ENCODE peak calls at places on chromosomes 5 and 9, in nine cellular contexts. I is OCI-LY7, O is RWPE1, F is neural crest cell, W is mesothelial cell of epicardium, R is HFFc6, L is H9, X is cardiac fibroblast, U is lower leg skin. B is an unnamed sample.
A peak's percentile ranks its signal among the peaks of the same experiment; 100 is the strongest.

GRCh38 chr5:98401645-98402044 is 371.8 kb upstream of the RGMB start:
- DNase-seq in F (no peak), W (no peak), L (no peak), I (no peak), U (no peak), R (peak; percentile 4), O (no peak), X (no peak), B (no peak)

GRCh38 chr9:87516222-87516930 is 18.7 kb downstream of the DAPK1 start:
- DNase-seq in X (peak; percentile 72), I (no peak), R (no peak), W (no peak), L (no peak), U (peak; percentile 71), O (no peak), F (no peak), B (peak; percentile 19)

GRCh38 chr9:13911473-13911872 is 402.5 kb downstream of the NFIB start:
- DNase-seq in U (no peak), X (no peak), I (no peak), O (no peak), R (no peak), L (no peak), F (no peak), W (no peak), B (no peak)

GRCh38 chr9:109972026-109973005 is 192.3 kb downstream of the PALM2AKAP2 start:
- DNase-seq in I (peak; percentile 94), U (no peak), R (no peak), W (no peak), X (no peak), F (no peak), O (no peak), L (no peak), B (no peak)

GRCh38 chr5:181281077-181281983 is 20.4 kb upstream of the TRIM52 start:
- DNase-seq in F (peak; percentile 67), U (no peak), W (peak; percentile 78), I (no peak), L (peak; percentile 94), X (no peak), O (no peak), R (no peak), B (peak; percentile 91)

GRCh38 chr9:129933709-129934586 is 98.7 kb downstream of the USP20 start:
- DNase-seq in R (peak; percentile 17), W (no peak), L (no peak), O (no peak), I (no peak), F (no peak), X (peak; percentile 25), U (no peak), B (no peak)

GRCh38 chr9:94920439-94920951 is 194.0 kb downstream of the AOPEP start:
- DNase-seq in O (no peak), R (peak; percentile 68), X (peak; percentile 68), L (no peak), I (no peak), U (peak; percentile 54), W (peak; percentile 44), F (no peak), B (no peak)

GRCh38 chr9:38263534-38263933 is 129.0 kb upstream of the ALDH1B1 start:
- DNase-seq in I (peak; percentile 26), U (no peak), W (no peak), F (no peak), R (peak; percentile 21), O (no peak), L (no peak), X (peak; percentile 58), B (no peak)

GRCh38 chr9:136865768-136866103 is 372 bp downstream of the EDF1 start:
- DNase-seq in F (no peak), O (no peak), U (no peak), I (no peak), W (no peak), R (no peak), L (peak; percentile 28), X (no peak), B (no peak)

DNA sequence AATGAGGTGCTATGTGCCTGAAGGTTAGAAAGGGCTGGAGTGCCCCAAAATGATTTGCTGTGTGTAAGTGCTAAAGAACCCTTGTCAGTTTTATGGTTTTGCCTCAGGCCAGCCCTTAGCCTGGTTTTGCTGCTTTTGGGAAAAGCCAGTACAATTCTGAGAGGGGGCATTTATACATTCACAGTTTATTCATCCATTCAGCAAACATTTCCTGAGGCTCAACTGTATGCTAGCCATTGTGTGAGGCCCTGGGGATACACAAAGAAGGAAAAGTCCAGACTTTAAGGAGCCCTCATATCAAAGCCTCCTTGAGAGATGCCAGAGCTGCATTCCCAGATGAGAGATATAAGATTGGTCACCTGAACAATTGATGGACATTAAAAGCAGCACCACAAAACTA is 115.2 kb upstream of the PLCXD3 start:
- DNase-seq in X (no peak), O (no peak), L (no peak), F (no peak), W (no peak), R (no peak), I (no peak), U (no peak), B (no peak)
- TF ChIP-seq CTCF in X (no peak), O (no peak), L (no peak), F (no peak), W (no peak), R (no peak), I (no peak), U (no peak), B (no peak)

DNA sequence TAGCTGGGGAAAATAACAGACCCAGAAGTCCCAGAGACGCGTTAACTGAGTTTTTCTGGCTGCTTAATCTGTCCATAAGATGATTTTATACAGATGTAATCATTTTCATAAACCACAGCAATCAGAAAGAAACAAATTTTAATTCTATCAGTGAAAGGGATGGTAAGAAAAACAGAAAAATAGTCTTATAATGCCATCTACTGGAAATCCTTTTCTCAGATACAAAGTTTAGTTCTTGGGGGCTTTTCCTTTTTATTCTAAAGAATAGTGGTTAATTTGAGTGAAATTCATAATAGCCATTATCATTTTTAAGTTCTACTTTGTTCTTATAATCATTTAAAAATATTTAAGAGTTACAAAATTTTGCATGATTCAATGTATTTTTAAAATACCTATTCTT is 44.4 kb downstream of the DROSHA start:
- DNase-seq in U (no peak), X (no peak), F (no peak), W (no peak), R (no peak), O (no peak), L (no peak), I (no peak), B (no peak)
- TF ChIP-seq CTCF in U (no peak), X (no peak), F (no peak), W (no peak), R (peak; percentile 48), O (no peak), L (no peak), I (peak; percentile 15), B (no peak)

DNA sequence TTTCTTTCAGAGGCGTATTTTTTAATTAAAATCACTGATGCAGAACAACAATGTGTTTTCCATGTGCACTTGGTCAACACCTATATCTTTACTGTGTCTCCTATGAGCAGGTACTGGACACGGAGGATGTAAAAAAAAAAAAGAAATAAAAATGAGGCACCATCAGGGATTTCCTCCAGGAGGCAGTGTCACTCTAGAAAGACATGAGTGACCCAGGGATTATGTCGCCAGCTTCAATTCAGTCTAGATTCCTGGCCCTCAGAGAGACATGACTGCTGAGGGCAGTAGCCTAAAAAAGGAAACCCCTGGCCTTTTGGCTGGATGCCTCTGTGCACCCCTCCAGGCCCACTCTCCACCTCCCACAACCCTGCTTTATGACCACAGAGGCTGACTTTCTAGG is 18.3 kb upstream of the IL33 start:
- DNase-seq in I (peak; percentile 5), R (no peak), O (no peak), U (no peak), X (peak; percentile 67), F (no peak), L (peak; percentile 35), W (no peak), B (no peak)
- TF ChIP-seq CTCF in I (peak; percentile 58), R (peak; percentile 74), O (no peak), U (no peak), X (peak; percentile 67), F (peak; percentile 47), L (peak; percentile 71), W (peak; percentile 13), B (no peak)

GRCh38 chr5:69492391-69493234 is at the start of gene OCLN:
- DNase-seq in F (peak; percentile 37), U (peak; percentile 17), R (no peak), L (peak; percentile 94), W (peak; percentile 88), I (no peak), X (no peak), O (peak; percentile 84), B (peak; percentile 67)
- TF ChIP-seq CTCF in F (no peak), U (no peak), R (no peak), L (no peak), W (no peak), I (no peak), X (no peak), O (no peak), B (no peak)

GRCh38 chr5:127960126-127960744 is 123.3 kb upstream of the SLC12A2 start:
- DNase-seq in L (no peak), U (no peak), R (no peak), O (no peak), X (peak; percentile 50), W (no peak), I (no peak), F (no peak), B (no peak)

GRCh38 chr5:127957701-127958190 is 125.8 kb upstream of the SLC12A2 start:
- DNase-seq in L (no peak), U (no peak), X (no peak), I (no peak), O (no peak), W (no peak), R (no peak), F (no peak), B (no peak)

GRCh38 chr5:127958421-127959011 is 125.0 kb upstream of the SLC12A2 start:
- DNase-seq in O (no peak), I (no peak), R (no peak), F (no peak), L (no peak), U (no peak), W (no peak), X (no peak), B (no peak)

GRCh38 chr5:127961006-127961763 is 122.4 kb upstream of the SLC12A2 start:
- DNase-seq in O (no peak), I (no peak), F (no peak), W (no peak), X (no peak), U (no peak), R (no peak), L (no peak), B (no peak)

DNA sequence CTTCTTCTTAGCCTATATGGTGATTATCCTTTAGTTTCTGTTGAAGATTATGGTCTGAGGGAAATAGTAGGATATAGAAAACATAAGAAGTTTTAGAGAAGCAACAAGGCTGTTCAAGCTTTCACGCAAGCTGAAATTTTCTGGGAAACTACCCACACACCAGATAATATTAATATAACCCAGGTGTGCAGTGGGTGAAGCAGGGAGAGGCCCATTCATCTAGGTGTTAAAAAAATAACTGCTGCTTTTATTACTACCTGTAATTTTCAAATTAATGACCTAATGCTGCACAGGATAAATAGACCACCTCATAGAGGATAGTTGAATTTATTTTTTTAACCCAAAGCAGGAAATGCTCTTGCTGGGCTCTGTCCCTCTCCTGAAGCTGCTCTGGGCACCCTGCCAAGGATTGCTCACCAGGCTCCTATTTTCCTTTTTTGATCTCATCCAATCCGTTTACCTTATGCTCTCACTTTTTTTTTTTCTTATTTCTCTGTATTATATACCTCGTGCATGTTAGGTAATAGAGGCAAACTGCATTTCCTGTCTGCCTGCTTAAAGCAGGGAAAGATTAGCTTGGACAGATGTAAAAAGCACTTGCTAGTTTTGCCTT is 124.3 kb upstream of the SLC12A2 start:
- DNase-seq in L (no peak), F (no peak), R (peak; percentile 72), W (peak; percentile 87), X (peak; percentile 94), O (peak; percentile 87), I (no peak), U (no peak), B (no peak)
- TF ChIP-seq CTCF in L (no peak), F (no peak), R (no peak), W (no peak), X (no peak), O (no peak), I (no peak), U (no peak), B (no peak)

B was measured in glutamatergic neuron.